ENCODE peak calls at places on chromosomes 3 and 15, in ten cellular contexts. J is heart right ventricle, S is fibroblast of lung, L is PC-9, N is cardiac muscle cell, D is lung, K is tibial nerve, C is Caco-2, F is small intestine, G is left ventricle myocardium inferior. V is an unnamed sample.
A peak's percentile ranks its signal among the peaks of the same experiment; 100 is the strongest.

GRCh38 chr3:188170461-188171459 is 16.8 kb downstream of the LPP start:
- DNase-seq in J (no peak), S (no peak), L (no peak), N (no peak), D (no peak), K (no peak), C (peak; percentile 67), F (peak; percentile 69), G (no peak), V (peak; percentile 23)

GRCh38 chr3:291028-291427 is 94.5 kb downstream of the CHL1 start:
- DNase-seq in J (no peak), S (no peak), L (no peak), N (no peak), D (no peak), K (no peak), C (no peak), F (no peak), G (no peak), V (no peak)

GRCh38 chr15:89194608-89195007 is 26.8 kb downstream of the RLBP1 start:
- DNase-seq in J (no peak), S (no peak), L (no peak), N (no peak), D (no peak), K (no peak), C (no peak), F (no peak), G (no peak), V (no peak)

GRCh38 chr15:50523736-50524318 is 22.6 kb downstream of the USP50 start:
- DNase-seq in J (no peak), S (no peak), L (no peak), N (no peak), D (no peak), K (no peak), C (no peak), F (no peak), G (no peak), V (no peak)

GRCh38 chr15:62164500-62165028 is 521 bp downstream of the C2CD4B start:
- DNase-seq in J (peak; percentile 35), S (no peak), L (no peak), N (peak; percentile 33), D (no peak), K (no peak), C (no peak), F (peak; percentile 37), G (peak; percentile 14), V (no peak)

GRCh38 chr3:159664011-159664410 is 324.6 kb upstream of the IL12A start:
- DNase-seq in J (no peak), S (no peak), L (no peak), N (no peak), D (no peak), K (no peak), C (no peak), F (no peak), G (no peak), V (no peak)

GRCh38 chr3:61685755-61686154 is 124.4 kb downstream of the PTPRG start:
- DNase-seq in J (no peak), S (no peak), L (no peak), N (no peak), D (no peak), K (no peak), C (no peak), F (peak; percentile 22), G (no peak), V (no peak)

GRCh38 chr15:31342781-31343626 is 16.4 kb downstream of the KLF13 start:
- DNase-seq in J (no peak), S (no peak), L (no peak), N (no peak), D (no peak), K (no peak), C (no peak), F (no peak), G (no peak), V (no peak)

GRCh38 chr15:40289140-40289775 is 6.4 kb upstream of the ANKRD63 start:
- DNase-seq in J (no peak), S (no peak), L (peak; percentile 49), N (no peak), D (no peak), K (no peak), C (no peak), F (peak; percentile 73), G (no peak), V (no peak)

GRCh38 chr3:124779751-124780191 is 49.5 kb downstream of the UMPS start:
- DNase-seq in J (no peak), S (no peak), L (no peak), N (no peak), D (no peak), K (no peak), C (no peak), F (no peak), G (no peak), V (no peak)

GRCh38 chr3:177451940-177452484 is 254.7 kb upstream of the TBL1XR1 start:
- DNase-seq in J (no peak), S (peak; percentile 72), L (no peak), N (no peak), D (no peak), K (no peak), C (no peak), F (no peak), G (no peak), V (no peak)

GRCh38 chr15:88649286-88649733 is 10.5 kb downstream of the ISG20 start:
- DNase-seq in J (peak; percentile 53), S (peak; percentile 94), L (no peak), N (no peak), D (no peak), K (peak; percentile 45), C (no peak), F (no peak), G (peak; percentile 53), V (peak; percentile 36)

GRCh38 chr3:16503191-16503776 is 10.2 kb downstream of the RFTN1 start:
- DNase-seq in J (no peak), S (no peak), L (no peak), N (no peak), D (no peak), K (no peak), C (no peak), F (no peak), G (no peak), V (no peak)
- H3K4me1 ChIP-seq in J (peaks cover 49% of the 10 kb centered on the region), S (peaks cover 6% of the 10 kb centered on the region), L (no peaks in the 10 kb centered on the region), N (peaks cover 25% of the 10 kb centered on the region), D (peaks cover 5% of the 10 kb centered on the region), K (peaks cover 39% of the 10 kb centered on the region), C (peaks cover 19% of the 10 kb centered on the region), F (peaks cover 4% of the 10 kb centered on the region), G (peaks cover 94% of the 10 kb centered on the region), V (peaks cover 9% of the 10 kb centered on the region)

DNA sequence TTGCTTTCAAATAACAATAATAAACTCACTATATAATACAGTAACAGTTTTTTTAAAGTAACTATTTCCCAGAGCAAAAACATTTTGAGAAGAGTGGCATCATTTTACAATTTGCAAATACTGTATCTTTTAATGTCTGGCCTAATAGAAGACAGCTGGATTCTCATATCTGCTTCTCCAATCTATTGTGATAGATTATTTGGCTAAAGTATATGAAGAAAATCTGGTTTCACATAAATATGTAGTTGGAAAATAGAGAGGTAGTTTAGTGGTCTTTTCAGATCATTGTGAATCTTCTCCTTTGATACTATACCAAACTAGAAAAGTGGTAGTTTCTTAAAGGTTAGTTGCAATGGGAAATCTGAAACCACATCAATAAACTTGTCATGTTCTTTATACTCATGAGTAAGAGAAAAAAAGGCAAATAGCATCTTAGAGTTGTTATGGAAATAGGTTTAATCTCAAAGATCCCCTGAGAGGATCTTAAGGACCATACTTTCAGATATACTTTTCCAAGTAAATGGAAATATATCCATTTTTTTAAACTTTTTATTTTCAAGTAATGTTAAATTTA is 124.8 kb upstream of the NR2E3 start:
- DNase-seq in J (no peak), S (no peak), L (no peak), N (no peak), D (no peak), K (no peak), C (no peak), F (no peak), G (no peak), V (no peak)
- H3K4me1 ChIP-seq in J (peaks cover under 1% of the 10 kb centered on the region), S (peaks cover 19% of the 10 kb centered on the region), L (peaks cover 12% of the 10 kb centered on the region), N (no peaks in the 10 kb centered on the region), D (peaks cover 5% of the 10 kb centered on the region), K (peaks cover 3% of the 10 kb centered on the region), C (peaks cover 15% of the 10 kb centered on the region), F (no peaks in the 10 kb centered on the region), G (peaks cover 27% of the 10 kb centered on the region), V (no peaks in the 10 kb centered on the region)

DNA sequence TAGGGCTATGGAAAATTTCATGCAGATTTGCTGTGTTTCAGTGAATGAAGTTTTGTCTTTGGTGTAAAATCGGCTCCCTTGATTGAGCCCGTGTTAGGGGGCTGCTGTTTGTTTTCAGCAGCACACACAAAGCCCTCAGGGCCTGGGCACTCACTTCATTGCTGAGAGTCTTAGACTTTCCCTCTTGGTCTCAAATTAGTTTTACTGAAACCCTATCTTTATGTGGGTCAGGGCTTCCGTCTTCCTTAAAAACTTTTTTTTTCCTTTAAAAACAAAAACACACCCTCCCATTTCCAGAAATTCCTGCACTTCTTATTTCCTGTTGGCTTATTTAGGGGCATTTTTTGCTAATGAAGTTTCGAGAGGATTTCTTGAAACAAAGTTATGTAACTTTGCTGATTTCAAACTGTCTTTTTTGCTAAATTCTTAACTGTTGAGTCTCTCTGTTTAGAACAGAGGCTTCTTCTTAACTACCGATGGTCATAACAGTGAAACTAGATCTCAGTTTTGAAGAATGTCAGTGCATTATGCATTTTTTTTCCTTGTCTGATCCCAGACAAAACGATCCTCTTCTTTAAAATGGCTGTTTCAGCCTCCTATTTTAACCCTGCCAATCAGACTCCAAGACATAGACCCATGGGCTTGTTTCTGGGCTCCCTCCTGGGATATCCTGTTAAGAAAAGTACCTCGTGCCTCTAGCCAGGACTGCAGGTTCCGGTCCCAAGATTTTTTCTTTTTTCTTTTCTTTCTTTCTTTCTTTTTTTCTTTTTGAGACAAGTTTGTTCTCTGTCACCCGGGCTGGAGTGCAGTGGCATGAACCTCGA is 23.3 kb downstream of the ANAPC13 start:
- DNase-seq in J (no peak), S (peak; percentile 59), L (no peak), N (no peak), D (no peak), K (no peak), C (no peak), F (no peak), G (no peak), V (no peak)
- H3K4me1 ChIP-seq in J (peaks cover 39% of the 10 kb centered on the region), S (peaks cover 37% of the 10 kb centered on the region), L (peaks cover 7% of the 10 kb centered on the region), N (no peaks in the 10 kb centered on the region), D (peaks cover 3% of the 10 kb centered on the region), K (peaks cover 67% of the 10 kb centered on the region), C (peaks cover 11% of the 10 kb centered on the region), F (no peaks in the 10 kb centered on the region), G (peaks cover 35% of the 10 kb centered on the region), V (no peaks in the 10 kb centered on the region)

GRCh38 chr3:111283165-111283564 is 211.5 kb downstream of the NECTIN3 start:
- DNase-seq in J (no peak), S (no peak), L (no peak), N (no peak), D (no peak), K (no peak), C (no peak), F (no peak), G (no peak), V (no peak)

GRCh38 chr3:111284485-111285187 is 213.0 kb downstream of the NECTIN3 start:
- DNase-seq in J (no peak), S (no peak), L (no peak), N (no peak), D (no peak), K (no peak), C (no peak), F (no peak), G (no peak), V (no peak)

GRCh38 chr3:111285188-111285547 is 213.6 kb downstream of the NECTIN3 start:
- DNase-seq in J (no peak), S (no peak), L (no peak), N (no peak), D (no peak), K (no peak), C (no peak), F (no peak), G (no peak), V (no peak)

GRCh38 chr3:111285691-111286090 is 214.1 kb downstream of the NECTIN3 start:
- DNase-seq in J (no peak), S (no peak), L (no peak), N (no peak), D (no peak), K (no peak), C (no peak), F (no peak), G (no peak), V (no peak)

GRCh38 chr3:111286749-111287148 is 215.1 kb downstream of the NECTIN3 start:
- DNase-seq in J (no peak), S (no peak), L (no peak), N (no peak), D (no peak), K (no peak), C (no peak), F (no peak), G (no peak), V (no peak)
- H3K4me1 ChIP-seq in J (no peaks in the 10 kb centered on the region), S (no peaks in the 10 kb centered on the region), L (no peaks in the 10 kb centered on the region), N (no peaks in the 10 kb centered on the region), D (no peaks in the 10 kb centered on the region), K (no peaks in the 10 kb centered on the region), C (no peaks in the 10 kb centered on the region), F (no peaks in the 10 kb centered on the region), G (no peaks in the 10 kb centered on the region), V (no peaks in the 10 kb centered on the region)

V was measured in effector memory CD4-positive, alpha-beta T cell.